ENCODE peak calls at places on chromosomes 7 and 10, in six cellular contexts. One of them, this sample, is unnamed.
A peak's percentile ranks its signal among the peaks of the same experiment; 100 is the strongest.

GRCh38 chr10:88693392-88694020 is 12.5 kb upstream of the LIPK start:
- DNase-seq in HFF-Myc: no peak
- DNase-seq in endothelial cell: no peak
- DNase-seq in BJ: no peak
- DNase-seq in AG04450: no peak
- DNase-seq in endodermal cell: no peak
- DNase-seq in this sample: no peak

GRCh38 chr7:43639858-43640491 is 57.1 kb downstream of the STK17A start:
- DNase-seq in HFF-Myc: no peak
- DNase-seq in BJ: no peak
- DNase-seq in endothelial cell: no peak
- DNase-seq in endodermal cell: no peak
- DNase-seq in AG04450: no peak
- DNase-seq in this sample: peak; percentile 82

GRCh38 chr7:148684289-148684688 is 14.4 kb upstream of the CUL1 start:
- DNase-seq in endothelial cell: no peak
- DNase-seq in HFF-Myc: no peak
- DNase-seq in BJ: no peak
- DNase-seq in endodermal cell: no peak
- DNase-seq in AG04450: no peak
- DNase-seq in this sample: no peak

GRCh38 chr10:68073631-68074403 is 1.3 kb downstream of the HERC4 start:
- DNase-seq in HFF-Myc: no peak
- DNase-seq in endodermal cell: no peak
- DNase-seq in endothelial cell: no peak
- DNase-seq in AG04450: no peak
- DNase-seq in BJ: no peak
- DNase-seq in this sample: no peak

GRCh38 chr10:87842776-87843497 is 20.4 kb downstream of the KLLN start:
- DNase-seq in endothelial cell: no peak
- DNase-seq in AG04450: peak; percentile 48
- DNase-seq in BJ: no peak
- DNase-seq in endodermal cell: no peak
- DNase-seq in HFF-Myc: peak; percentile 80
- DNase-seq in this sample: no peak

GRCh38 chr7:143979359-143979758 is 20.8 kb upstream of the OR6B1 start:
- DNase-seq in endothelial cell: no peak
- DNase-seq in endodermal cell: no peak
- DNase-seq in AG04450: no peak
- DNase-seq in BJ: peak; percentile 35
- DNase-seq in HFF-Myc: peak; percentile 42
- DNase-seq in this sample: no peak

GRCh38 chr7:131010714-131011436 is 276.9 kb upstream of the KLF14 start:
- DNase-seq in BJ: no peak
- DNase-seq in endothelial cell: no peak
- DNase-seq in endodermal cell: no peak
- DNase-seq in AG04450: no peak
- DNase-seq in HFF-Myc: no peak
- DNase-seq in this sample: no peak

GRCh38 chr7:43072530-43072929 is 39.9 kb upstream of the HECW1 start:
- DNase-seq in BJ: no peak
- DNase-seq in AG04450: no peak
- DNase-seq in endothelial cell: no peak
- DNase-seq in HFF-Myc: no peak
- DNase-seq in endodermal cell: no peak
- DNase-seq in this sample: no peak

DNA sequence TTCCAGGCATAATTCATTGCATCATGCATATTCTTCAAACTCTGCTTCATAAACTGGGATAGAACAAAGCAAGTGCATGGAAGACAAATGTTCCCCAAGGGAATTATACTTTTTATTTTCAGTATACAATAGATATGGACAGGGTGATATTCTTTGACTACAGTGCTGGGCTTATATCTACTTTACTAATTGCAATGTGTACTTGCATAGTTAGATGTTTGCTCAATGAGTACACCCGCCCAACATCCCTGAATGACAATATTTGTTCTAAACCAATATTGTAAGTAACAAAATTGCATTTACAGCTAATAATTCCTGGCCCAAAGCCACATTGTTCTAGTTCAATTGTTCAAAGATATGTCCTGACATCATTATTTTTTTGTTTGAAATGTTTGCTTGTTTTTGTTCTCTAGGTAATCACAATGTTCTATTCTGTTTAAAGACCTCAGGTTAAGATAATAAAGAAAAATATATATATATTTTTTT is 171.4 kb downstream of the PTN start:
- DNase-seq in BJ: no peak
- DNase-seq in endothelial cell: no peak
- DNase-seq in AG04450: no peak
- DNase-seq in endodermal cell: no peak
- DNase-seq in HFF-Myc: no peak
- DNase-seq in this sample: no peak
- TF ChIP-seq CTCF in BJ: no peak
- TF ChIP-seq CTCF in endothelial cell: no peak
- TF ChIP-seq CTCF in AG04450: no peak
- TF ChIP-seq CTCF in endodermal cell: no peak
- TF ChIP-seq CTCF in HFF-Myc: no peak
- TF ChIP-seq CTCF in this sample: no peak

GRCh38 chr10:43683451-43684197 is 34.9 kb upstream of the ZNF32 start:
- DNase-seq in HFF-Myc: no peak
- DNase-seq in BJ: no peak
- DNase-seq in endodermal cell: peak; percentile 82
- DNase-seq in AG04450: no peak
- DNase-seq in endothelial cell: peak; percentile 53
- DNase-seq in this sample: peak; percentile 50

GRCh38 chr10:43681226-43681625 is 32.5 kb upstream of the ZNF32 start:
- DNase-seq in endodermal cell: no peak
- DNase-seq in HFF-Myc: no peak
- DNase-seq in endothelial cell: no peak
- DNase-seq in AG04450: no peak
- DNase-seq in BJ: no peak
- DNase-seq in this sample: no peak

GRCh38 chr10:43684198-43684559 is 35.5 kb upstream of the ZNF32 start:
- DNase-seq in AG04450: no peak
- DNase-seq in endothelial cell: no peak
- DNase-seq in HFF-Myc: no peak
- DNase-seq in BJ: no peak
- DNase-seq in endodermal cell: no peak
- DNase-seq in this sample: no peak

GRCh38 chr10:43681721-43682120 is 33.0 kb upstream of the ZNF32 start:
- DNase-seq in BJ: no peak
- DNase-seq in endothelial cell: no peak
- DNase-seq in endodermal cell: no peak
- DNase-seq in HFF-Myc: no peak
- DNase-seq in AG04450: no peak
- DNase-seq in this sample: no peak

DNA sequence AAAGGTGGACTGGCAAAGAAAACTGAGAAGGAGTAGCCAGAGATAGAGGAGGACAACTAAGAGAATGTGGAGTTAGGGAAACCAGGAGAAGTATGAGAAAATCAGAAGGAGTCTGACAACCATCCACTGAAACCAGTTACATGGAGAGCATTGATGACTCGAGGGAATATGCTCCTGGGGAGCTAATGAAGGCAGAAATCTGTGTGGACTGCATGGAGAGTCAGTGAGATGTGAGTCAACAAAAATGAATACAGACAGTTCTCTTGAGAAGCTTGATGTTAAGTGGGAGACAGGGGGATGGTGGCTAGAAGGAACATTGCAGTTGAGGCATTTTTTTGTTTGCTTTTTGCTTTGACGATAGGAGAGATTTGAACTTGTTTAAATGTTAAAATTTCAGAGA is 34.3 kb upstream of the ZNF32 start:
- DNase-seq in HFF-Myc: no peak
- DNase-seq in endothelial cell: no peak
- DNase-seq in BJ: no peak
- DNase-seq in endodermal cell: no peak
- DNase-seq in AG04450: no peak
- DNase-seq in this sample: no peak
- TF ChIP-seq CTCF in HFF-Myc: no peak
- TF ChIP-seq CTCF in endothelial cell: no peak
- TF ChIP-seq CTCF in BJ: no peak
- TF ChIP-seq CTCF in endodermal cell: no peak
- TF ChIP-seq CTCF in AG04450: no peak
- TF ChIP-seq CTCF in this sample: no peak

GRCh38 chr10:78470267-78471103 is 436.8 kb downstream of the RPS24 start:
- DNase-seq in BJ: no peak
- DNase-seq in AG04450: no peak
- DNase-seq in HFF-Myc: no peak
- DNase-seq in endodermal cell: no peak
- DNase-seq in endothelial cell: no peak
- DNase-seq in this sample: no peak

GRCh38 chr10:78472542-78472890 is 438.9 kb downstream of the RPS24 start:
- DNase-seq in endothelial cell: no peak
- DNase-seq in BJ: no peak
- DNase-seq in AG04450: no peak
- DNase-seq in endodermal cell: no peak
- DNase-seq in HFF-Myc: no peak
- DNase-seq in this sample: no peak

GRCh38 chr10:78473016-78473415 is 439.4 kb downstream of the RPS24 start:
- DNase-seq in HFF-Myc: no peak
- DNase-seq in endothelial cell: no peak
- DNase-seq in endodermal cell: no peak
- DNase-seq in BJ: no peak
- DNase-seq in AG04450: no peak
- DNase-seq in this sample: no peak

GRCh38 chr10:78471723-78472541 is 438.3 kb downstream of the RPS24 start:
- DNase-seq in HFF-Myc: no peak
- DNase-seq in AG04450: no peak
- DNase-seq in BJ: no peak
- DNase-seq in endothelial cell: no peak
- DNase-seq in endodermal cell: no peak
- DNase-seq in this sample: no peak

GRCh38 chr10:78471326-78471722 is 437.7 kb downstream of the RPS24 start:
- DNase-seq in BJ: no peak
- DNase-seq in endodermal cell: no peak
- DNase-seq in AG04450: no peak
- DNase-seq in endothelial cell: no peak
- DNase-seq in HFF-Myc: no peak
- DNase-seq in this sample: peak; percentile 46
- TF ChIP-seq CTCF in BJ: no peak
- TF ChIP-seq CTCF in endodermal cell: no peak
- TF ChIP-seq CTCF in AG04450: no peak
- TF ChIP-seq CTCF in endothelial cell: no peak
- TF ChIP-seq CTCF in HFF-Myc: no peak
- TF ChIP-seq CTCF in this sample: peak; percentile 48

GRCh38 chr7:54546081-54546985 is 4.2 kb downstream of the VSTM2A start:
- DNase-seq in endothelial cell: peak; percentile 79
- DNase-seq in AG04450: no peak
- DNase-seq in HFF-Myc: no peak
- DNase-seq in BJ: no peak
- DNase-seq in endodermal cell: peak; percentile 94
- DNase-seq in this sample: peak; percentile 93
- TF ChIP-seq CTCF in endothelial cell: peak; percentile 28
- TF ChIP-seq CTCF in AG04450: no peak
- TF ChIP-seq CTCF in HFF-Myc: no peak
- TF ChIP-seq CTCF in BJ: no peak
- TF ChIP-seq CTCF in endodermal cell: peak; percentile 80
- TF ChIP-seq CTCF in this sample: peak; percentile 76

DNA sequence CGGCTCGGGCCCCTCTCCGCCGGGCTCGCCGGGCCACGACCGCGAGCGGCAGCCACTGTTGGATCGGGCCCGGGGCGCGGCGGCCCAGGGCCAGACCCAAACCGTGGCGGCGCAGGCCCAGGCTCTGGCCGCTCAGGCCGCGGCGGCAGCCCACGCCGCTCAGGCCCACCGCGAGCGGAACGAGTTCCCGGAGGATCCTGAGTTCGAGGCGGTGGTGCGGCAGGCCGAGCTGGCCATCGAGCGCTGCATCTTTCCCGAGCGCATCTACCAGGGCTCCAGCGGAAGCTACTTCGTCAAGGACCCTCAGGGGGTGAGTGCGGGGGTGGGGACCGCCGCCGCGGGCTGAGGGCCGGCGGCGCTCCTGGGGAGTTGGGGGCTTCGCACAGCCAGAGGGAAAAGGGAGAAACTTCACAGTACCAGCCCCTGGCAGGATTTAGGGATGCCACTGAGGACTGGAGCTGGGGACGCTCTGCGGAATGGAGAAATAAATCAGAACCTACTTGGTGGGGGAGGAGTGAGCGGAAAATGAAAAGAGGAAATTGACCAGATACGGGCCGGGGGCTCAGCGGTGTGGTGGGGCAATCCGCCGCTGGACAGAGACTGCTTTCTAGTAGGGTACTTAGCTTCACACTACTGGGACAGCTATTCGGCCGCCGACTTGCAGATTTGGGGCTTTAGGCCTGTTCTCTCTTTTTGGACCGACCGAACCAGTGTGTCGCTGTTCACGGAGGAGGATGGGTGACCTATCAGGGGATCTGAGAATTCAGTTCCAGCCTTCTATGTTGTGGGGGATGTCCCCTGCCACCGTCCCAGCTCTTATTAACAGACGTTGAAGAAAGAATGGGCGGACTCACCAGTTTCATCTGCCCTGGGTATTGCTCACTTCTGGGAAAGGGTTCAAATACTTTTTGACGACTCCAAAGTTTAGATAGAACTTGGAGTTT is 669 bp downstream of the PI4K2A start:
- DNase-seq in AG04450: peak; percentile 24
- DNase-seq in HFF-Myc: no peak
- DNase-seq in endodermal cell: peak; percentile 83
- DNase-seq in BJ: no peak
- DNase-seq in endothelial cell: peak; percentile 50
- DNase-seq in this sample: peak; percentile 20
- TF ChIP-seq CTCF in AG04450: no peak
- TF ChIP-seq CTCF in HFF-Myc: no peak
- TF ChIP-seq CTCF in endodermal cell: no peak
- TF ChIP-seq CTCF in BJ: no peak
- TF ChIP-seq CTCF in endothelial cell: no peak
- TF ChIP-seq CTCF in this sample: no peak

GRCh38 chr7:74121401-74122249 is 38.0 kb downstream of the LIMK1 start:
- DNase-seq in BJ: no peak
- DNase-seq in HFF-Myc: no peak
- DNase-seq in endothelial cell: no peak
- DNase-seq in AG04450: no peak
- DNase-seq in endodermal cell: no peak
- DNase-seq in this sample: no peak

GRCh38 chr7:74130518-74130917 is 43.6 kb upstream of the EIF4H start:
- DNase-seq in endothelial cell: no peak
- DNase-seq in BJ: no peak
- DNase-seq in HFF-Myc: no peak
- DNase-seq in AG04450: no peak
- DNase-seq in endodermal cell: no peak
- DNase-seq in this sample: no peak

DNA sequence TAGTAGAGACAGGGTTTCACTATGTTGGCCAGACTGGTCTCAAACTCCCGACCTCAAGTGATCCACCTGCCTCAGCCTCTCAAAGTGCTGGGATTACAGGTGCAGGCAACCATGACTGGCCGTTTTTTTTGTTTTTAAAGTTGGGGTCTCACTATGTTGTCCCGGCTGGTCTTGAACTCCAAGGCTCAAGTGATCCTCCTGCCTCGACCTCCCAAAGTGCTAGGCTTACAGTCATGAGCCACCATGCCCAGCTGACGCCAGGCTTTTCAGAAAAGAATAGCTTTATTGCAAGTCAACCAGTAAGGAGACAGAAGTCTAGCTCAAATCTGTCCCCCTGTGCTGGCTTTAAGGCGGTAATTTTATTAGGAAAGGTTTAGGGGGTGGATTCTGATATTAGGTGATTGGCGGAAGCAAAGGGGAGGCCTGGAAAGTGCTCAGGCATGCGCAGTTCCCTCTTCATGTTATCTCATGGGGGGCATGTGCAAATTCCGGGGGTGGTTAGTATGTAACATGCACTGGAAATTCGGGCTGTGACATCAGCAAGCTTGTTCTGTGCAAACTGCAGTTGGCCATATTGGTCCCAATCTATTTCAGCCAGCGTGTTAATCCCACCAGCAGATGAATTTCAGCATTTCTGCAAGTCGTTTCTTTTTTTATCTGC is 42.7 kb downstream of the LIMK1 start:
- DNase-seq in endothelial cell: no peak
- DNase-seq in HFF-Myc: no peak
- DNase-seq in BJ: no peak
- DNase-seq in endodermal cell: no peak
- DNase-seq in AG04450: no peak
- DNase-seq in this sample: no peak
- TF ChIP-seq CTCF in endothelial cell: no peak
- TF ChIP-seq CTCF in HFF-Myc: no peak
- TF ChIP-seq CTCF in BJ: no peak
- TF ChIP-seq CTCF in endodermal cell: no peak
- TF ChIP-seq CTCF in AG04450: no peak
- TF ChIP-seq CTCF in this sample: no peak

This sample was measured in WERI-Rb-1.